ENCODE peak calls at places on chromosome 5, in six cellular contexts. S, U, Y, H, Q and N are unnamed samples.

GRCh38 chr5:102511666-102512065 is 12.9 kb upstream of the SLCO6A1 start:
- DNase-seq in Q (peak; percentile 31), H (no peak), Y (no peak), U (peak; percentile 41), S (no peak), N (no peak)

GRCh38 chr5:102018690-102019089 is 277.4 kb downstream of the SLCO4C1 start:
- DNase-seq in H (peak; percentile 2), Y (no peak), U (no peak), S (no peak), Q (no peak), N (no peak)

GRCh38 chr5:610011-610743 is 2.0 kb upstream of the CEP72 start:
- DNase-seq in U (no peak), S (no peak), H (no peak), Q (no peak), Y (no peak), N (peak; percentile 47)

GRCh38 chr5:157066950-157067349 is 8.0 kb upstream of the HAVCR1 start:
- DNase-seq in U (no peak), Y (no peak), Q (no peak), H (no peak), S (no peak), N (no peak)

GRCh38 chr5:90843443-90843842 is 284.8 kb downstream of the ADGRV1 start:
- DNase-seq in H (no peak), Q (peak; percentile 27), S (no peak), Y (no peak), U (no peak), N (no peak)

GRCh38 chr5:176614805-176615478 is 5.0 kb upstream of the GPRIN1 start:
- DNase-seq in Y (no peak), U (no peak), Q (peak; percentile 82), H (no peak), S (no peak), N (no peak)

GRCh38 chr5:177116631-177117373 is 16.8 kb upstream of the NSD1 start:
- DNase-seq in H (peak; percentile 43), Q (peak; percentile 81), S (peak; percentile 73), U (no peak), Y (peak; percentile 54), N (peak; percentile 90)

GRCh38 chr5:134920848-134921575 is 16.1 kb downstream of the PCBD2 start:
- DNase-seq in Y (no peak), S (no peak), Q (no peak), H (no peak), U (no peak), N (no peak)

GRCh38 chr5:94670726-94671125 is 52.3 kb downstream of the SLF1 start:
- DNase-seq in H (no peak), Y (no peak), Q (peak; percentile 17), S (no peak), U (no peak), N (no peak)

GRCh38 chr5:111779260-111780254 is 22.6 kb upstream of the NREP start:
- DNase-seq in U (peak; percentile 75), Q (peak; percentile 33), H (no peak), Y (no peak), S (no peak), N (no peak)

GRCh38 chr5:139684881-139685749 is 37.0 kb downstream of the CXXC5 start:
- DNase-seq in H (no peak), U (no peak), Y (no peak), Q (no peak), S (no peak), N (no peak)
- TF ChIP-seq CTCF in H (peak; percentile 7), U (peak; percentile 47), Y (peak; percentile 20), Q (no peak), S (no peak), N (no peak)

DNA sequence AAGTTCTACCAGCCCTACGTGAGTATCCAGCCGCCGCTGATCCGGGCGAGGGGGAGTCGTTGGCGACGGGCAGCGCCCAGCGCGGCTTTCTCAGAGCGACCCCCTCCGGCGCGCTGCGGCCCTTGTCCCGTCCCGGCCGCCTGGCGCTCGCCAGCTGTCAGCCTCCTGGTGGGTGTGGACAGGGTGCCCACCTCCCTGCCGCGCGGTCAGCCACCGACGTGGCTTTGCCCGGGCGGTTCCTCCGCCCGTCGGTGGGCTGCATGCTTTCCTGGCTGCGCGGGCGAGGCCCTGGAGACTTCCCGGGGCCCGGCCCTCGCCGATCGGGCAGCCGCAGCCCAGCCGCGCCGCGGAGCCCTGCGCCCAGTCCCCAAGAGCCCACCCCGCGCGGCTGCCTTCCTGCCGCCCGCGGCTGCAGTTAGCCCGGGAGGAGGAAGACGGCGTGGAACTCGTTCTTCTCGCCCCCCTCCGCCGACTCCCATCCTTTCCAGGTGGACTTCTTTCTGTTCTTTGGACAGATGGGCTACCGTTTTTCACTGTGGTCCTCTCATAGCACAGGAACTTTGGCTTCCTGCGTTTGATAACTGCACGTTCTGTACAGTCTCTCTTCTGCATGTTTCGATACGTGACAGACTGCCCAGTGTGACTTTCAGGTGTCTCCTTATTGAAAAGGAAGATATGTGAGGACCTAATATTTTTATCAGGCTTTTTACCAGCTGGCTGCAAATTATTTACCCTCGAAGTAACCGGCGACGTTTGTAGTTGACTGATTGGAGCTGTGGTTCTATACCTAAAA is 550 bp downstream of the AP3S1 start:
- DNase-seq in H (peak; percentile 78), U (no peak), Q (peak; percentile 57), Y (peak; percentile 75), S (peak; percentile 48), N (peak; percentile 7)
- TF ChIP-seq CTCF in H (no peak), U (no peak), Q (peak; percentile 11), Y (no peak), S (no peak), N (no peak)

DNA sequence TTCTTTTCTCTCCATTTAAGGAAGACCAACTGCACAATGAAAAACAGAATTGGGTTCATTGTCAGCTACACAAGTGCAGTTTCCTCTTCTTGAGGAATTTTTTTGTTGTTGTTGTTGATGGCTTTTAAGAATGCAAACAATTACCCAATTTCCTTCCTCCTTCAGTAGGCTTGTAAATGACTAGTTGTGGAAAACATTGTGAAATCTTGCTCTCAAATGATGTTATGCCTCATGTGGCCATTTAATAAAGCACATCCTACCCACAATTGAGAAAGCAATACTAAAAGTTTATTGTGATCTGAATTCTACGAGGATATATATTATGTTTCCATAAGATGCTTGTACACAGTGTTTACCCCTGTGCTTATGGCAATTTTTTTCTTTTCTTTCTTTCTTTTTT is 171.6 kb downstream of the FAM174A start:
- DNase-seq in Q (peak; percentile 56), U (no peak), S (no peak), Y (no peak), H (no peak), N (no peak)
- TF ChIP-seq CTCF in Q (peak; percentile 12), U (peak; percentile 29), S (no peak), Y (peak; percentile 54), H (no peak), N (peak; percentile 40)

DNA sequence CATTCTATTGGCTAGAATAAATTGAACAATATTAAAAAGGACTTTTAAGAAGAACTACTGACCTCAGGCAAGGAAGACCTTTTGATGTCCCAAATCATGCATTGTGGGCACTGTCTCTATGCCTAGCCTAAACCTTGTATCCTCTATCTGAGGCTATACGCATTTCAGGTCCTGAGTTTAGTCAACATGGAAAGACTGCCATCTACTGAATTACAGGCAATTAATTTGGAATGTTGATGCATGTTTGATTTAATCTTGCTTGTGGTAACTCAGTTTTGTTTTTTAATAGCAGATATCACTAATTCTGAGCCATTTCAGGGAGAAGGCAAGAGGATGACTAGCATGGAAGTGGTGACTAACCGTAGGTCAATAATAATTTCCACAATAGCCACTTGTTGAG is 585.2 kb upstream of the CCNG1 start:
- DNase-seq in H (no peak), Q (no peak), Y (no peak), U (no peak), S (no peak), N (no peak)
- TF ChIP-seq CTCF in H (no peak), Q (no peak), Y (no peak), U (no peak), S (no peak), N (no peak)

GRCh38 chr5:155938051-155938450 is 388.9 kb upstream of the SGCD start:
- DNase-seq in Y (no peak), Q (no peak), H (no peak), S (no peak), U (no peak), N (no peak)
- TF ChIP-seq CTCF in Y (no peak), Q (no peak), H (no peak), S (no peak), U (no peak), N (no peak)

GRCh38 chr5:174409070-174409469 is 315.3 kb upstream of the MSX2 start:
- DNase-seq in H (no peak), U (no peak), Y (no peak), Q (no peak), S (no peak), N (no peak)
- TF ChIP-seq CTCF in H (no peak), U (peak; percentile 40), Y (no peak), Q (no peak), S (peak; percentile 5), N (no peak)

GRCh38 chr5:173974688-173975239 is 14.2 kb upstream of the C5orf47 start:
- DNase-seq in Y (no peak), U (no peak), H (no peak), Q (no peak), S (no peak), N (no peak)

GRCh38 chr5:173973614-173973969 is 15.4 kb upstream of the C5orf47 start:
- DNase-seq in H (no peak), S (no peak), Q (no peak), U (no peak), Y (no peak), N (no peak)

GRCh38 chr5:173971681-173972080 is 17.3 kb upstream of the C5orf47 start:
- DNase-seq in Y (no peak), U (no peak), Q (no peak), S (no peak), H (no peak), N (no peak)

GRCh38 chr5:173970878-173971650 is 17.9 kb upstream of the C5orf47 start:
- DNase-seq in Y (no peak), U (no peak), Q (no peak), H (no peak), S (no peak), N (no peak)

DNA sequence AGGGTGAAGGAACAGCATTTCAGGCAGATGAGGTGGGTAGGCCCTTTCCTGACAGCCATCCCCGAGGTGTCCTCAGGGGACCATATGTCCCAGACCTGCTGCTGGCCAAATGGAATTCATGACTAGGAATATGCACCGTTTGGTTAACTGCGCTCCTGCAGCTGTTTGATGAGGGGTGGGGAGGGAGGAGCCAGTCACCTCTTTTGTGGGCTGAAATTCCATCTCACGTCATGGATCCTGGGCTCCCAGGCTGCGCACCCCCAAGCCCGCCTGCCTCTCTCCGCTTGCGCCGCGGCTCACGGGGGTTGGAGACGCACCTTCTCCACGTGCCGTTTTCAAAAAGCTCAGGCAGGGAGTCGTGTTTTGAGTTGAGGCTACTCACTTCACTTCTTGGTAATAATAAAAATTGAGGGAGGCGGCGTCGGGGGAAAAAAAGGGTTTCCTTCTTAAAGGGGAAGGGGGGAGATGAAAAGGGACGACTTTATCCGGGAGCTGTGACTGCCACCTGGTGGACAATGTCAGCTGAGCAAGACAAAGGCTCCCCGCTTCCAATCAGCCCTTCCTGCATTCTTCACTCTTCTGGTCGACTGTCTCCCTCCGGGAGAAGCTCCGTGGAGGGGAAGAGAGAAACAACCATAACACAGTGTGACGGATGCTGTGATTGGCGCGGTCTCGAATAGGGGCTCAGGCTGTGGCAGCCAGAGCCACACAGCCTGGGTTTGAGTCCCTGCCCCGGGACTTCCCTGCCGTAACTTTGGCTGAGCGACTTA is 15.9 kb upstream of the C5orf47 start:
- DNase-seq in Q (peak; percentile 83), Y (peak; percentile 85), H (peak; percentile 87), S (peak; percentile 89), U (no peak), N (peak; percentile 83)
- TF ChIP-seq CTCF in Q (peak; percentile 89), Y (peak; percentile 86), H (peak; percentile 75), S (peak; percentile 74), U (peak; percentile 83), N (peak; percentile 77)

GRCh38 chr5:16881253-16881652 is 54.8 kb downstream of the MYO10 start:
- DNase-seq in U (no peak), Q (no peak), H (no peak), Y (no peak), S (no peak), N (no peak)
- TF ChIP-seq CTCF in U (no peak), Q (no peak), H (no peak), Y (no peak), S (no peak), N (no peak)